ENCODE peak calls at places on chromosomes 7 and 10, in four cellular contexts. J is H7, Z is cerebellum, U is LoVo. X is an unnamed sample.

GRCh38 chr7:11212080-11212711 is 238.5 kb downstream of the PHF14 start:
- DNase-seq in J (peak), Z (peak), U (peak), X (no peak)

GRCh38 chr10:48511855-48512191 is 93.0 kb downstream of the ARHGAP22 start:
- DNase-seq in J (no peak), Z (no peak), U (no peak), X (no peak)

GRCh38 chr10:49700997-49701396 is 21.5 kb downstream of the C10orf53 start:
- DNase-seq in J (peak), Z (no peak), U (no peak), X (no peak)

GRCh38 chr7:107993879-107994278 is 9.1 kb downstream of the LAMB1 start:
- DNase-seq in J (no peak), Z (no peak), U (no peak), X (no peak)

GRCh38 chr10:84224411-84225028 is 824 bp downstream of the LRIT2 start:
- DNase-seq in J (peak), Z (no peak), U (no peak), X (no peak)

GRCh38 chr7:48139461-48139860 is 31.8 kb upstream of the ABCA13 start:
- DNase-seq in J (no peak), Z (no peak), U (peak), X (no peak)

GRCh38 chr7:22591271-22591670 is 91.3 kb upstream of the STEAP1B start:
- DNase-seq in J (no peak), Z (no peak), U (no peak), X (no peak)

GRCh38 chr10:104349623-104350142 is 4.0 kb upstream of the CFAP58 start:
- DNase-seq in J (no peak), Z (no peak), U (peak), X (no peak)

GRCh38 chr10:102552533-102552932 is 48.8 kb downstream of the SUFU start:
- DNase-seq in J (no peak), Z (no peak), U (no peak), X (no peak)

GRCh38 chr10:74103560-74104248 is 46.9 kb downstream of the AP3M1 start:
- DNase-seq in J (peak), Z (peak), U (no peak), X (no peak)

GRCh38 chr7:90740364-90740763 is 144.2 kb downstream of the CDK14 start:
- DNase-seq in J (no peak), Z (no peak), U (no peak), X (no peak)

GRCh38 chr10:103281753-103282152 is 4.8 kb downstream of the INA start:
- DNase-seq in J (peak), Z (peak), U (no peak), X (no peak)

GRCh38 chr7:96188623-96188991 is 133.3 kb downstream of the SLC25A13 start:
- DNase-seq in J (no peak), Z (no peak), U (no peak), X (peak)

GRCh38 chr10:28984431-28984830 is 304.4 kb upstream of the LYZL1 start:
- DNase-seq in J (no peak), Z (no peak), U (peak), X (peak)

GRCh38 chr10:28327494-28327886 is 24.6 kb upstream of the MPP7 start:
- DNase-seq in J (no peak), Z (no peak), U (no peak), X (no peak)

GRCh38 chr7:87671-88070 is 104.7 kb upstream of the FAM20C start:
- DNase-seq in J (no peak), Z (no peak), U (no peak), X (no peak)